ENCODE peak calls at places on chromosomes 4 and X, in nine cellular contexts. One of them, this sample, is unnamed.

GRCh38 chrX:2188316-2188715 is 312.5 kb downstream of the DHRSX start:
- DNase-seq in CD8-positive, alpha-beta T cell: no peak
- DNase-seq in WERI-Rb-1: no peak
- DNase-seq in prostate gland: no peak
- DNase-seq in left lung: no peak
- DNase-seq in neural progenitor cell: no peak
- DNase-seq in ovary: no peak
- DNase-seq in hepatocyte: peak; percentile 22
- DNase-seq in psoas muscle: no peak
- DNase-seq in this sample: no peak

GRCh38 chrX:106726485-106727437 is at the start of gene RNF128:
- DNase-seq in CD8-positive, alpha-beta T cell: no peak
- DNase-seq in WERI-Rb-1: no peak
- DNase-seq in prostate gland: peak; percentile 43
- DNase-seq in left lung: peak; percentile 82
- DNase-seq in neural progenitor cell: peak; percentile 83
- DNase-seq in ovary: peak; percentile 25
- DNase-seq in hepatocyte: peak; percentile 76
- DNase-seq in psoas muscle: peak; percentile 38
- DNase-seq in this sample: peak; percentile 25

GRCh38 chr4:35175894-35176293 is 1068.4 kb downstream of the ARAP2 start:
- DNase-seq in CD8-positive, alpha-beta T cell: no peak
- DNase-seq in WERI-Rb-1: no peak
- DNase-seq in prostate gland: no peak
- DNase-seq in left lung: no peak
- DNase-seq in neural progenitor cell: no peak
- DNase-seq in ovary: no peak
- DNase-seq in hepatocyte: no peak
- DNase-seq in psoas muscle: no peak
- DNase-seq in this sample: no peak

GRCh38 chr4:87037921-87038320 is 103.1 kb downstream of the AFF1 start:
- DNase-seq in CD8-positive, alpha-beta T cell: no peak
- DNase-seq in WERI-Rb-1: no peak
- DNase-seq in prostate gland: no peak
- DNase-seq in left lung: no peak
- DNase-seq in neural progenitor cell: no peak
- DNase-seq in ovary: no peak
- DNase-seq in hepatocyte: no peak
- DNase-seq in psoas muscle: no peak
- DNase-seq in this sample: no peak

GRCh38 chr4:121510260-121510942 is 129.6 kb upstream of the QRFPR start:
- DNase-seq in CD8-positive, alpha-beta T cell: no peak
- DNase-seq in WERI-Rb-1: no peak
- DNase-seq in prostate gland: no peak
- DNase-seq in left lung: no peak
- DNase-seq in neural progenitor cell: no peak
- DNase-seq in ovary: no peak
- DNase-seq in hepatocyte: no peak
- DNase-seq in psoas muscle: no peak
- DNase-seq in this sample: no peak

GRCh38 chr4:3709846-3710441 is 56.2 kb upstream of the ADRA2C start:
- DNase-seq in CD8-positive, alpha-beta T cell: no peak
- DNase-seq in WERI-Rb-1: no peak
- DNase-seq in prostate gland: no peak
- DNase-seq in left lung: peak; percentile 57
- DNase-seq in neural progenitor cell: no peak
- DNase-seq in ovary: no peak
- DNase-seq in hepatocyte: no peak
- DNase-seq in psoas muscle: no peak
- DNase-seq in this sample: no peak

GRCh38 chr4:13535708-13536361 is 8.5 kb downstream of the NKX3-2 start:
- DNase-seq in CD8-positive, alpha-beta T cell: no peak
- DNase-seq in WERI-Rb-1: peak; percentile 74
- DNase-seq in prostate gland: no peak
- DNase-seq in left lung: no peak
- DNase-seq in neural progenitor cell: peak; percentile 65
- DNase-seq in ovary: no peak
- DNase-seq in hepatocyte: no peak
- DNase-seq in psoas muscle: no peak
- DNase-seq in this sample: no peak

GRCh38 chr4:164952551-164952950 is 24.9 kb downstream of the TRIM61 start:
- DNase-seq in CD8-positive, alpha-beta T cell: no peak
- DNase-seq in WERI-Rb-1: no peak
- DNase-seq in prostate gland: no peak
- DNase-seq in left lung: no peak
- DNase-seq in neural progenitor cell: no peak
- DNase-seq in ovary: no peak
- DNase-seq in hepatocyte: no peak
- DNase-seq in psoas muscle: no peak
- DNase-seq in this sample: no peak

GRCh38 chr4:71602271-71602890 is 181.5 kb downstream of the GC start:
- DNase-seq in CD8-positive, alpha-beta T cell: no peak
- DNase-seq in WERI-Rb-1: no peak
- DNase-seq in prostate gland: no peak
- DNase-seq in left lung: no peak
- DNase-seq in neural progenitor cell: no peak
- DNase-seq in ovary: no peak
- DNase-seq in hepatocyte: peak; percentile 45
- DNase-seq in psoas muscle: no peak
- DNase-seq in this sample: no peak

GRCh38 chr4:65302145-65302544 is 368.1 kb downstream of the EPHA5 start:
- DNase-seq in CD8-positive, alpha-beta T cell: no peak
- DNase-seq in WERI-Rb-1: no peak
- DNase-seq in prostate gland: no peak
- DNase-seq in left lung: no peak
- DNase-seq in neural progenitor cell: no peak
- DNase-seq in ovary: no peak
- DNase-seq in hepatocyte: no peak
- DNase-seq in psoas muscle: no peak
- DNase-seq in this sample: no peak

GRCh38 chrX:149476513-149476912 is 28.6 kb downstream of the IDS start:
- DNase-seq in CD8-positive, alpha-beta T cell: no peak
- DNase-seq in WERI-Rb-1: no peak
- DNase-seq in prostate gland: no peak
- DNase-seq in left lung: no peak
- DNase-seq in neural progenitor cell: no peak
- DNase-seq in ovary: no peak
- DNase-seq in hepatocyte: no peak
- DNase-seq in psoas muscle: no peak
- DNase-seq in this sample: no peak

GRCh38 chr4:16109256-16109655 is 25.4 kb upstream of the PROM1 start:
- DNase-seq in CD8-positive, alpha-beta T cell: no peak
- DNase-seq in WERI-Rb-1: no peak
- DNase-seq in prostate gland: no peak
- DNase-seq in left lung: no peak
- DNase-seq in neural progenitor cell: no peak
- DNase-seq in ovary: no peak
- DNase-seq in hepatocyte: no peak
- DNase-seq in psoas muscle: no peak
- DNase-seq in this sample: no peak

GRCh38 chrX:137031517-137032377 is 2.0 kb downstream of the GPR101 start:
- DNase-seq in CD8-positive, alpha-beta T cell: no peak
- DNase-seq in WERI-Rb-1: peak; percentile 24
- DNase-seq in prostate gland: no peak
- DNase-seq in left lung: no peak
- DNase-seq in neural progenitor cell: peak; percentile 68
- DNase-seq in ovary: peak; percentile 26
- DNase-seq in hepatocyte: peak; percentile 56
- DNase-seq in psoas muscle: peak; percentile 18
- DNase-seq in this sample: peak; percentile 49

GRCh38 chrX:77564824-77565223 is 117.6 kb downstream of the FGF16 start:
- DNase-seq in CD8-positive, alpha-beta T cell: no peak
- DNase-seq in WERI-Rb-1: no peak
- DNase-seq in prostate gland: no peak
- DNase-seq in left lung: no peak
- DNase-seq in neural progenitor cell: no peak
- DNase-seq in ovary: no peak
- DNase-seq in hepatocyte: no peak
- DNase-seq in psoas muscle: no peak
- DNase-seq in this sample: no peak

GRCh38 chrX:24954732-24955131 is 61.0 kb downstream of the ARX start:
- DNase-seq in CD8-positive, alpha-beta T cell: no peak
- DNase-seq in WERI-Rb-1: no peak
- DNase-seq in prostate gland: no peak
- DNase-seq in left lung: no peak
- DNase-seq in neural progenitor cell: no peak
- DNase-seq in ovary: no peak
- DNase-seq in hepatocyte: no peak
- DNase-seq in psoas muscle: no peak
- DNase-seq in this sample: no peak

GRCh38 chr4:40511017-40511614 is 118.5 kb downstream of the RBM47 start:
- DNase-seq in CD8-positive, alpha-beta T cell: no peak
- DNase-seq in WERI-Rb-1: no peak
- DNase-seq in prostate gland: peak; percentile 34
- DNase-seq in left lung: no peak
- DNase-seq in neural progenitor cell: no peak
- DNase-seq in ovary: no peak
- DNase-seq in hepatocyte: no peak
- DNase-seq in psoas muscle: no peak
- DNase-seq in this sample: no peak

GRCh38 chr4:40506066-40506465 is 123.6 kb downstream of the RBM47 start:
- DNase-seq in CD8-positive, alpha-beta T cell: no peak
- DNase-seq in WERI-Rb-1: no peak
- DNase-seq in prostate gland: no peak
- DNase-seq in left lung: no peak
- DNase-seq in neural progenitor cell: no peak
- DNase-seq in ovary: no peak
- DNase-seq in hepatocyte: peak; percentile 29
- DNase-seq in psoas muscle: no peak
- DNase-seq in this sample: no peak

GRCh38 chr4:40506492-40506891 is 123.2 kb downstream of the RBM47 start:
- DNase-seq in CD8-positive, alpha-beta T cell: no peak
- DNase-seq in WERI-Rb-1: no peak
- DNase-seq in prostate gland: no peak
- DNase-seq in left lung: no peak
- DNase-seq in neural progenitor cell: no peak
- DNase-seq in ovary: no peak
- DNase-seq in hepatocyte: no peak
- DNase-seq in psoas muscle: no peak
- DNase-seq in this sample: no peak

GRCh38 chr4:40502936-40503335 is 126.7 kb downstream of the RBM47 start:
- DNase-seq in CD8-positive, alpha-beta T cell: no peak
- DNase-seq in WERI-Rb-1: no peak
- DNase-seq in prostate gland: no peak
- DNase-seq in left lung: no peak
- DNase-seq in neural progenitor cell: no peak
- DNase-seq in ovary: no peak
- DNase-seq in hepatocyte: no peak
- DNase-seq in psoas muscle: no peak
- DNase-seq in this sample: no peak

DNA sequence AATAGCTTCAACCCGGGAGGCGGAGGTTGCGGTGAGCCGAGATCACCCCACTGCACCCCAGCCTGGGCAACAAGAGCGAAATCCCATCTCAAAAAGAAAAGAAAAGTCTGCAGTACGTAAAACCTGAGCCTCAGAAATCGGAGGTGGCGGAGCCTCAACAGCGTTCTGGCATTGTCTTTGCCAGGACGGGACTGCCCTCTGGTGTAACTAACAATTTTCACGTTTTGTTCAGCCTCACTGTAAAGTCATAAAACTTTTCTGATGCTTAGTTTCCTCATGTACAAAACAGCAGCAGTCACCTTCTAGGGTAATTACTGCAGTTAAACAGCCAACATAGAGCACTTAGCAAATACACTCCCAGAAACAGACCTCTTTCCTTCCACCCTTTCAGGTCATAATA is 121.7 kb downstream of the RBM47 start:
- DNase-seq in CD8-positive, alpha-beta T cell: no peak
- DNase-seq in WERI-Rb-1: no peak
- DNase-seq in prostate gland: no peak
- DNase-seq in left lung: no peak
- DNase-seq in neural progenitor cell: no peak
- DNase-seq in ovary: no peak
- DNase-seq in hepatocyte: peak; percentile 60
- DNase-seq in psoas muscle: no peak
- DNase-seq in this sample: no peak
- TF ChIP-seq CTCF in CD8-positive, alpha-beta T cell: no peak
- TF ChIP-seq CTCF in WERI-Rb-1: peak; percentile 23
- TF ChIP-seq CTCF in prostate gland: no peak
- TF ChIP-seq CTCF in left lung: no peak
- TF ChIP-seq CTCF in neural progenitor cell: no peak
- TF ChIP-seq CTCF in ovary: no peak
- TF ChIP-seq CTCF in hepatocyte: peak; percentile 31
- TF ChIP-seq CTCF in psoas muscle: no peak
- TF ChIP-seq CTCF in this sample: no peak

GRCh38 chr4:118338981-118339765 is 13.6 kb downstream of the PRSS12 start:
- DNase-seq in CD8-positive, alpha-beta T cell: no peak
- DNase-seq in WERI-Rb-1: no peak
- DNase-seq in prostate gland: no peak
- DNase-seq in left lung: no peak
- DNase-seq in neural progenitor cell: no peak
- DNase-seq in ovary: no peak
- DNase-seq in hepatocyte: no peak
- DNase-seq in psoas muscle: no peak
- DNase-seq in this sample: no peak
- H3K4me3 ChIP-seq in CD8-positive, alpha-beta T cell: no peak overlapping the region
- H3K4me3 ChIP-seq in WERI-Rb-1: no peak overlapping the region
- H3K4me3 ChIP-seq in prostate gland: no peak overlapping the region
- H3K4me3 ChIP-seq in left lung: no peak overlapping the region
- H3K4me3 ChIP-seq in neural progenitor cell: no peak overlapping the region
- H3K4me3 ChIP-seq in ovary: no peak overlapping the region
- H3K4me3 ChIP-seq in hepatocyte: no peak overlapping the region
- H3K4me3 ChIP-seq in psoas muscle: no peak overlapping the region
- H3K4me3 ChIP-seq in this sample: no peak overlapping the region

GRCh38 chr4:185716008-185716976 is 95.7 kb downstream of the SORBS2 start:
- DNase-seq in CD8-positive, alpha-beta T cell: no peak
- DNase-seq in WERI-Rb-1: no peak
- DNase-seq in prostate gland: no peak
- DNase-seq in left lung: no peak
- DNase-seq in neural progenitor cell: no peak
- DNase-seq in ovary: no peak
- DNase-seq in hepatocyte: no peak
- DNase-seq in psoas muscle: no peak
- DNase-seq in this sample: no peak
- H3K27ac ChIP-seq in CD8-positive, alpha-beta T cell: no peak overlapping the region
- H3K27ac ChIP-seq in WERI-Rb-1: no peak overlapping the region
- H3K27ac ChIP-seq in prostate gland: no peak overlapping the region
- H3K27ac ChIP-seq in left lung: peak overlapping the region; percentile 71
- H3K27ac ChIP-seq in neural progenitor cell: no peak overlapping the region
- H3K27ac ChIP-seq in ovary: no peak overlapping the region
- H3K27ac ChIP-seq in hepatocyte: no peak overlapping the region
- H3K27ac ChIP-seq in psoas muscle: no peak overlapping the region
- H3K27ac ChIP-seq in this sample: peak overlapping the region; percentile 62

DNA sequence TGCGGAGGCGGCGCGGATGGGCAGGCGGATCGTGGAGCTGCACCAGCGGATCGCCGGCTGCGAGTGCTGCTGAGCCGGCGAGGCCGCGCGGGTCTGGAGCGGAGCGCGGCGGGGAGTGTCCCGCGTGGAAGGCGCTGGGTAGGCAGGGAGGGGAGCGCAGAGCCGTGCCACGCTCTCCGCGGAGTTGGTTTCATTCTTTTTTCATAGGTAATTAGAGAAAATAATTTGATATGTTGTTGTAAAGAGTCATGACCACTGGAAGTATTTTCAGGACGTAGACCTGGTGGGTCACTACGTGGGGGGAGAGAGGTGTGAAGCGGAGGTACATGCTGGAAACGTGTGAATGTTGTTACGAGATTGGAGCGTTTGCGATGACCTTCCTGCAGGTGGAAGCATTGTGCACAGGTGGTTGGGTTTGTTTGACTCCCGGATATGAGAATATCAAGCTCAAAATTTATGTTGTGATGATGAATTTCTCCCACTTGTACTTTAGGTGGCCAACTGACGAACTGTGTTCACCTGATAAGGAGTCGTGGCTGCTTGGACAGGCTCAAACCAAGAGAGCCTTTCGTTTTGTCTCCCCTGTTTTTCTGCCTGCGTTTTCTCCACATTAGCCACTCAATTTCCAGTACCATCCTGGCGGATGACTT is 19.1 kb upstream of the S100P start:
- DNase-seq in CD8-positive, alpha-beta T cell: peak; percentile 58
- DNase-seq in WERI-Rb-1: peak; percentile 54
- DNase-seq in prostate gland: peak; percentile 63
- DNase-seq in left lung: no peak
- DNase-seq in neural progenitor cell: peak; percentile 40
- DNase-seq in ovary: no peak
- DNase-seq in hepatocyte: peak; percentile 72
- DNase-seq in psoas muscle: no peak
- DNase-seq in this sample: peak; percentile 24
- TF ChIP-seq CTCF in CD8-positive, alpha-beta T cell: peak; percentile 76
- TF ChIP-seq CTCF in WERI-Rb-1: peak; percentile 77
- TF ChIP-seq CTCF in prostate gland: no peak
- TF ChIP-seq CTCF in left lung: no peak
- TF ChIP-seq CTCF in neural progenitor cell: peak; percentile 51
- TF ChIP-seq CTCF in ovary: no peak
- TF ChIP-seq CTCF in hepatocyte: peak; percentile 52
- TF ChIP-seq CTCF in psoas muscle: peak; percentile 18
- TF ChIP-seq CTCF in this sample: peak; percentile 25

This sample was measured in cardiac muscle cell.